ENCODE peak calls at places on chromosomes 16 and 17, in six cellular contexts. A is HT-29; H is GM19239; L is uterus; U is CD8-positive, alpha-beta T cell; Y is IMR-90. I is an unnamed sample.

GRCh38 chr17:77449908-77450741 is 309.4 kb downstream of the SEC14L1 start:
- DNase-seq in U (no peak), L (peak; percentile 93), H (no peak), Y (peak; percentile 72), A (peak; percentile 63), I (no peak)

GRCh38 chr16:49848530-49848929 is 7.4 kb downstream of the ZNF423 start:
- DNase-seq in Y (no peak), L (no peak), H (no peak), A (no peak), U (no peak), I (no peak)

GRCh38 chr17:57612202-57613071 is 132.7 kb downstream of the CCDC182 start:
- DNase-seq in L (no peak), U (no peak), H (no peak), A (peak; percentile 9), Y (no peak), I (no peak)

GRCh38 chr16:10754941-10755340 is 11.3 kb downstream of the NUBP1 start:
- DNase-seq in H (no peak), A (no peak), U (no peak), Y (peak; percentile 82), L (no peak), I (no peak)

GRCh38 chr17:77325537-77325825 is 184.7 kb downstream of the SEC14L1 start:
- DNase-seq in U (no peak), L (no peak), A (no peak), H (no peak), Y (no peak), I (peak; percentile 47)

GRCh38 chr17:68053237-68054030 is 17.9 kb downstream of the KPNA2 start:
- DNase-seq in H (no peak), A (no peak), Y (peak; percentile 84), L (peak; percentile 44), U (no peak), I (no peak)

GRCh38 chr17:50845260-50846147 is 10.1 kb downstream of the WFIKKN2 start:
- DNase-seq in U (peak; percentile 31), A (no peak), H (no peak), L (no peak), Y (peak; percentile 60), I (no peak)

GRCh38 chr17:6047966-6048365 is 22.2 kb upstream of the WSCD1 start:
- DNase-seq in L (no peak), H (no peak), U (no peak), A (no peak), Y (no peak), I (no peak)

GRCh38 chr17:1006054-1006453 is 9.1 kb downstream of the TIMM22 start:
- DNase-seq in L (no peak), Y (no peak), H (no peak), U (no peak), A (no peak), I (no peak)